ENCODE peak calls at places on chromosomes 11 and 22, in six cellular contexts. W is K562, Q is A549, Z is IMR-90, E is NB4, T is suprapubic skin. F is an unnamed sample.

GRCh38 chr11:44351898-44352498 is 42.1 kb upstream of the ALX4 start:
- DNase-seq in W (peak), Q (peak), Z (no peak), E (peak), T (no peak), F (peak)

GRCh38 chr22:45290410-45290936 is 5.7 kb downstream of the UPK3A start:
- DNase-seq in W (peak), Q (no peak), Z (peak), E (no peak), T (no peak), F (no peak)

GRCh38 chr11:13339196-13340153 is 61.9 kb downstream of the BMAL1 start:
- DNase-seq in W (peak), Q (peak), Z (peak), E (peak), T (no peak), F (no peak)

GRCh38 chr11:11229691-11230090 is 123.4 kb downstream of the CSNK2A3 start:
- DNase-seq in W (no peak), Q (no peak), Z (peak), E (no peak), T (no peak), F (no peak)

GRCh38 chr11:76788661-76789442 is 5.7 kb downstream of the TSKU start:
- DNase-seq in W (no peak), Q (no peak), Z (no peak), E (no peak), T (peak), F (no peak)

GRCh38 chr22:30969532-30970355 is 679 bp downstream of the TUG1 start:
- DNase-seq in W (peak), Q (peak), Z (peak), E (peak), T (no peak), F (peak)

GRCh38 chr11:111603633-111604130 is 1.4 kb downstream of the SIK2 start:
- DNase-seq in W (no peak), Q (no peak), Z (no peak), E (peak), T (no peak), F (peak)

GRCh38 chr11:95230054-95231034 is 658 bp downstream of the SESN3 start:
- DNase-seq in W (no peak), Q (peak), Z (no peak), E (peak), T (peak), F (peak)

GRCh38 chr11:75150879-75151278 is at the start of gene SLCO2B1:
- DNase-seq in W (no peak), Q (no peak), Z (no peak), E (no peak), T (no peak), F (no peak)
- TF ChIP-seq POLR2A in W (no peak), Q (no peak), Z (no peak), E (no peak), T (no peak), F (no peak)

GRCh38 chr11:57741132-57742086 is at the start of gene SELENOH:
- DNase-seq in W (peak), Q (peak), Z (peak), E (peak), T (peak), F (peak)
- TF ChIP-seq POLR2A in W (peak), Q (peak), Z (peak), E (peak), T (peak), F (peak)

GRCh38 chr22:46331496-46331895 is 4.0 kb upstream of the TRMU start:
- DNase-seq in W (no peak), Q (no peak), Z (no peak), E (no peak), T (no peak), F (no peak)

GRCh38 chr22:46337870-46338269 is 2.4 kb downstream of the TRMU start:
- DNase-seq in W (no peak), Q (no peak), Z (no peak), E (no peak), T (no peak), F (no peak)

GRCh38 chr22:46336119-46337078 is 885 bp downstream of the TRMU start:
- DNase-seq in W (peak), Q (no peak), Z (peak), E (peak), T (no peak), F (peak)

GRCh38 chr22:46338636-46339035 is 3.1 kb downstream of the TRMU start:
- DNase-seq in W (no peak), Q (no peak), Z (no peak), E (no peak), T (no peak), F (no peak)

GRCh38 chr22:46335201-46336118 is at the start of gene TRMU:
- DNase-seq in W (peak), Q (peak), Z (peak), E (peak), T (peak), F (peak)
- TF ChIP-seq POLR2A in W (peak), Q (peak), Z (peak), E (peak), T (peak), F (peak)

GRCh38 chr11:78560826-78561484 is 13.7 kb downstream of the NARS2 start:
- DNase-seq in W (no peak), Q (no peak), Z (no peak), E (peak), T (no peak), F (no peak)
- TF ChIP-seq POLR2A in W (no peak), Q (no peak), Z (no peak), E (no peak), T (no peak), F (no peak)